ENCODE peak calls at places on chromosomes 11 and 22, in nine cellular contexts. One of them, this sample, is unnamed.

GRCh38 chr11:14549891-14550290 is 29.7 kb upstream of the PSMA1 start:
- DNase-seq in CD8-positive, alpha-beta T cell: no peak
- DNase-seq in AG10803: no peak
- DNase-seq in fibroblast of villous mesenchyme: no peak
- DNase-seq in transverse colon: no peak
- DNase-seq in uterus: no peak
- DNase-seq in lung: no peak
- DNase-seq in fibroblast of mammary gland: no peak
- DNase-seq in sigmoid colon: no peak
- DNase-seq in this sample: no peak

GRCh38 chr11:130904380-130904779 is 11.9 kb downstream of the SNX19 start:
- DNase-seq in CD8-positive, alpha-beta T cell: no peak
- DNase-seq in AG10803: no peak
- DNase-seq in fibroblast of villous mesenchyme: peak; percentile 29
- DNase-seq in transverse colon: no peak
- DNase-seq in uterus: no peak
- DNase-seq in lung: no peak
- DNase-seq in fibroblast of mammary gland: peak; percentile 35
- DNase-seq in sigmoid colon: no peak
- DNase-seq in this sample: no peak

GRCh38 chr11:119421941-119422504 is 949 bp downstream of the THY1 start:
- DNase-seq in CD8-positive, alpha-beta T cell: no peak
- DNase-seq in AG10803: peak; percentile 41
- DNase-seq in fibroblast of villous mesenchyme: peak; percentile 34
- DNase-seq in transverse colon: no peak
- DNase-seq in uterus: no peak
- DNase-seq in lung: no peak
- DNase-seq in fibroblast of mammary gland: no peak
- DNase-seq in sigmoid colon: no peak
- DNase-seq in this sample: peak; percentile 70

GRCh38 chr22:42439821-42440674 is 7.8 kb upstream of the NFAM1 start:
- DNase-seq in CD8-positive, alpha-beta T cell: no peak
- DNase-seq in AG10803: no peak
- DNase-seq in fibroblast of villous mesenchyme: peak; percentile 33
- DNase-seq in transverse colon: no peak
- DNase-seq in uterus: peak; percentile 25
- DNase-seq in lung: no peak
- DNase-seq in fibroblast of mammary gland: peak; percentile 47
- DNase-seq in sigmoid colon: no peak
- DNase-seq in this sample: no peak

GRCh38 chr11:111939836-111940604 is 2.9 kb downstream of the DIXDC1 start:
- DNase-seq in CD8-positive, alpha-beta T cell: no peak
- DNase-seq in AG10803: peak; percentile 87
- DNase-seq in fibroblast of villous mesenchyme: peak; percentile 52
- DNase-seq in transverse colon: no peak
- DNase-seq in uterus: no peak
- DNase-seq in lung: no peak
- DNase-seq in fibroblast of mammary gland: peak; percentile 96
- DNase-seq in sigmoid colon: no peak
- DNase-seq in this sample: peak; percentile 93

GRCh38 chr11:107928767-107929507 is 689 bp downstream of the RAB39A start:
- DNase-seq in CD8-positive, alpha-beta T cell: no peak
- DNase-seq in AG10803: no peak
- DNase-seq in fibroblast of villous mesenchyme: no peak
- DNase-seq in transverse colon: peak; percentile 10
- DNase-seq in uterus: no peak
- DNase-seq in lung: no peak
- DNase-seq in fibroblast of mammary gland: no peak
- DNase-seq in sigmoid colon: no peak
- DNase-seq in this sample: no peak

GRCh38 chr11:21654091-21654490 is 538.8 kb upstream of the ANO5 start:
- DNase-seq in CD8-positive, alpha-beta T cell: no peak
- DNase-seq in AG10803: no peak
- DNase-seq in fibroblast of villous mesenchyme: no peak
- DNase-seq in transverse colon: no peak
- DNase-seq in uterus: no peak
- DNase-seq in lung: no peak
- DNase-seq in fibroblast of mammary gland: no peak
- DNase-seq in sigmoid colon: no peak
- DNase-seq in this sample: no peak

GRCh38 chr22:39080993-39081513 is 4.0 kb downstream of the APOBEC3G start:
- DNase-seq in CD8-positive, alpha-beta T cell: no peak
- DNase-seq in AG10803: no peak
- DNase-seq in fibroblast of villous mesenchyme: no peak
- DNase-seq in transverse colon: no peak
- DNase-seq in uterus: no peak
- DNase-seq in lung: no peak
- DNase-seq in fibroblast of mammary gland: no peak
- DNase-seq in sigmoid colon: no peak
- DNase-seq in this sample: no peak

GRCh38 chr22:42856179-42856864 is 751 bp downstream of the ARFGAP3 start:
- DNase-seq in CD8-positive, alpha-beta T cell: peak; percentile 56
- DNase-seq in AG10803: peak; percentile 37
- DNase-seq in fibroblast of villous mesenchyme: peak; percentile 62
- DNase-seq in transverse colon: peak; percentile 71
- DNase-seq in uterus: peak; percentile 40
- DNase-seq in lung: peak; percentile 61
- DNase-seq in fibroblast of mammary gland: peak; percentile 39
- DNase-seq in sigmoid colon: peak; percentile 82
- DNase-seq in this sample: no peak

DNA sequence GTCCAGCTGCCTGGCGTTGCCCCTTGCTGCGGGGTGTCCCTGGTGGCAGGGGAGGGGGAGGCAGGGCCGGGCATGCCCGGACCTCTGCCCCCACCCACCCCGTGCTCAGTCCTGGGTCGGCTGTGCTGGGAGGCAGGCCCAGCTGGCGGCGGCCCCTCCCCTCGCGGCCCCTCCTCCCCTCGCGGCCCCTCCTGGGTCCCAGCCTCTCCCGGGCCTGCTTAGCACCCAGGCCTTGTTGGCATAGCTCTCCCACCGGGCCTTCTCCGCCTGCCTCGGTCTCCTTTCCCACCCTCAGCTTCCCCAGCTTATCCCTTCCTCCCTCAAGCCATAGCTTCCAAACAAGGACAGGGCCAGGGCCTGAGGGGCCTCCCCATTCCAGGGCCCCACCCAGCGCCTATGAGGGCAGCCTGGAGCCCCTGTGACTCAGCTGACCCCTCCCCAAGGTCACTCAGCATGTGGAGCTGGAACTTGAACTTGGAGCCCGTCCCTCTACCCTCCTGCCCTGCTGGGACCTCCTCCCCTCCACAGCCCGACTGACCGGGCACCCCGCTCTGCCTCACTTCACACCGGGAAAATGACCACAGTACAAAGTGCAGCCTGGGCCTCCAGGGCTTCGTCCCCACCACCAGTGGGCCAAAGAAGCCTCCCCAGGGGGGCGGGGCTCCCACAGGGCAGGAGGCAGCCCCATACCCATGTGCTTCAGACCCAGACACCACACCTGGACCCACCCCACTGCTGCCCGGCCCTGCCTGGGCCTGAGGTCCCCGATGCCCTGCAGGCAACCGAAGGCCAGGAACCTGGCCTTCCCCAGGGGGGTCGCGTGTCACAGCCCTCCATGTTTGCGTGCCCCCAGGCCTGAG is 1.2 kb downstream of the EPS8L2 start:
- DNase-seq in CD8-positive, alpha-beta T cell: no peak
- DNase-seq in AG10803: peak; percentile 49
- DNase-seq in fibroblast of villous mesenchyme: peak; percentile 61
- DNase-seq in transverse colon: peak; percentile 68
- DNase-seq in uterus: no peak
- DNase-seq in lung: peak; percentile 66
- DNase-seq in fibroblast of mammary gland: no peak
- DNase-seq in sigmoid colon: no peak
- DNase-seq in this sample: peak; percentile 55
- TF ChIP-seq CTCF in CD8-positive, alpha-beta T cell: no peak
- TF ChIP-seq CTCF in AG10803: peak; percentile 20
- TF ChIP-seq CTCF in fibroblast of villous mesenchyme: peak; percentile 24
- TF ChIP-seq CTCF in transverse colon: peak; percentile 16
- TF ChIP-seq CTCF in uterus: no peak
- TF ChIP-seq CTCF in lung: no peak
- TF ChIP-seq CTCF in fibroblast of mammary gland: no peak
- TF ChIP-seq CTCF in sigmoid colon: no peak
- TF ChIP-seq CTCF in this sample: no peak

DNA sequence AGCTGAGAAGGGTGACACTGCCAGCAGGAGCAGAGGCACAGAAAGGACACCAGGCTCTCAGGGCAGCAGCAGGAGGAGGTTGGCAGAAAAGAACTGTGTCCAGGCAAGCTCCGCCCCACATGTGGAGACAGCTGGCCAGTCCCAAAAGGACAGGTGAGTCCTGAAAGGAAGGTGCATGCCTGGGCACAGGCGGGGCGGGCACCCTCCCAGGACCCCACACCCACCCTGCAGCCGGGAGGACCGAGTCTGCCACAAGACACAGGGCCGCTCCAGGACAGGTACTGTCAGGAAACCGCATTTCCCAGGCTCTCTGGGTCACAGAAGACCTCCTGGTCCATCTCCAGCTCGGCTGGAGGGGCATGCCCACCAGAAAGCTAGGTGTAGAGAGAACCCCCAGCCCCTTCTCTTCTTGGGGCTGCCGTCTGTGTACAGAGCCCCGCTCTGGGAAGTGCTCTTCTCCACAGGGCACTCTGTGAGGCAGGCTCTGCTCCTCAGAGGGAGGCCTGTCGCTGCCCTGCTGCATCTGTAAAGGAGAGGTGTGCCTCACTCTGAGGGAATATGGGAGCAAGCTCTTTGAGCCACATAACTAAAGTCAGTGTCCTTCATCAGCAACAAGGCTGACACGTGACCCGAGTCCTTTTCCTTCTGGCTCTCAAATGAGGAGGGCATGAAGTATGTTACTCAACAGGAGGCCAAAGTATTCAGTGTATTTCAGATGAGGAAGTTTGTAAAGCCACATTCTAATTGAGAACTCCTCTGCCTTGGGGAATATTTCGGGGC is 50.5 kb downstream of the CLTCL1 start:
- DNase-seq in CD8-positive, alpha-beta T cell: no peak
- DNase-seq in AG10803: no peak
- DNase-seq in fibroblast of villous mesenchyme: no peak
- DNase-seq in transverse colon: no peak
- DNase-seq in uterus: no peak
- DNase-seq in lung: no peak
- DNase-seq in fibroblast of mammary gland: no peak
- DNase-seq in sigmoid colon: no peak
- DNase-seq in this sample: no peak
- H3K4me3 ChIP-seq in CD8-positive, alpha-beta T cell: no peak overlapping the region
- H3K4me3 ChIP-seq in AG10803: no peak overlapping the region
- H3K4me3 ChIP-seq in fibroblast of villous mesenchyme: no peak overlapping the region
- H3K4me3 ChIP-seq in transverse colon: no peak overlapping the region
- H3K4me3 ChIP-seq in uterus: no peak overlapping the region
- H3K4me3 ChIP-seq in lung: no peak overlapping the region
- H3K4me3 ChIP-seq in fibroblast of mammary gland: no peak overlapping the region
- H3K4me3 ChIP-seq in sigmoid colon: no peak overlapping the region
- H3K4me3 ChIP-seq in this sample: no peak overlapping the region

GRCh38 chr11:67400251-67400941 is 1.3 kb downstream of the PPP1CA start:
- DNase-seq in CD8-positive, alpha-beta T cell: no peak
- DNase-seq in AG10803: no peak
- DNase-seq in fibroblast of villous mesenchyme: peak; percentile 43
- DNase-seq in transverse colon: peak; percentile 52
- DNase-seq in uterus: no peak
- DNase-seq in lung: no peak
- DNase-seq in fibroblast of mammary gland: peak; percentile 18
- DNase-seq in sigmoid colon: peak; percentile 93
- DNase-seq in this sample: no peak

GRCh38 chr11:67400942-67401494 is 640 bp downstream of the PPP1CA start:
- DNase-seq in CD8-positive, alpha-beta T cell: no peak
- DNase-seq in AG10803: no peak
- DNase-seq in fibroblast of villous mesenchyme: peak; percentile 7
- DNase-seq in transverse colon: no peak
- DNase-seq in uterus: no peak
- DNase-seq in lung: no peak
- DNase-seq in fibroblast of mammary gland: no peak
- DNase-seq in sigmoid colon: peak; percentile 80
- DNase-seq in this sample: no peak

GRCh38 chr11:67404515-67405195 is 772 bp downstream of the TBC1D10C start:
- DNase-seq in CD8-positive, alpha-beta T cell: peak; percentile 70
- DNase-seq in AG10803: no peak
- DNase-seq in fibroblast of villous mesenchyme: no peak
- DNase-seq in transverse colon: no peak
- DNase-seq in uterus: no peak
- DNase-seq in lung: no peak
- DNase-seq in fibroblast of mammary gland: no peak
- DNase-seq in sigmoid colon: no peak
- DNase-seq in this sample: no peak

GRCh38 chr11:67398661-67399563 is 2.7 kb downstream of the PPP1CA start:
- DNase-seq in CD8-positive, alpha-beta T cell: no peak
- DNase-seq in AG10803: no peak
- DNase-seq in fibroblast of villous mesenchyme: no peak
- DNase-seq in transverse colon: no peak
- DNase-seq in uterus: no peak
- DNase-seq in lung: no peak
- DNase-seq in fibroblast of mammary gland: no peak
- DNase-seq in sigmoid colon: no peak
- DNase-seq in this sample: no peak

GRCh38 chr11:67401495-67402191 is at the start of gene PPP1CA:
- DNase-seq in CD8-positive, alpha-beta T cell: peak; percentile 86
- DNase-seq in AG10803: peak; percentile 87
- DNase-seq in fibroblast of villous mesenchyme: peak; percentile 90
- DNase-seq in transverse colon: peak; percentile 93
- DNase-seq in uterus: peak; percentile 89
- DNase-seq in lung: peak; percentile 90
- DNase-seq in fibroblast of mammary gland: peak; percentile 79
- DNase-seq in sigmoid colon: peak; percentile 95
- DNase-seq in this sample: peak; percentile 81
- TF ChIP-seq CTCF in CD8-positive, alpha-beta T cell: peak; percentile 52
- TF ChIP-seq CTCF in AG10803: no peak
- TF ChIP-seq CTCF in fibroblast of villous mesenchyme: peak; percentile 16
- TF ChIP-seq CTCF in transverse colon: peak; percentile 41
- TF ChIP-seq CTCF in uterus: peak; percentile 46
- TF ChIP-seq CTCF in lung: no peak
- TF ChIP-seq CTCF in fibroblast of mammary gland: no peak
- TF ChIP-seq CTCF in sigmoid colon: peak; percentile 48
- TF ChIP-seq CTCF in this sample: no peak

GRCh38 chr22:45010532-45010900 is 711 bp upstream of the PHF21B start:
- DNase-seq in CD8-positive, alpha-beta T cell: no peak
- DNase-seq in AG10803: no peak
- DNase-seq in fibroblast of villous mesenchyme: no peak
- DNase-seq in transverse colon: no peak
- DNase-seq in uterus: no peak
- DNase-seq in lung: no peak
- DNase-seq in fibroblast of mammary gland: no peak
- DNase-seq in sigmoid colon: no peak
- DNase-seq in this sample: no peak
- H3K4me3 ChIP-seq in CD8-positive, alpha-beta T cell: peak overlapping the region; percentile 1
- H3K4me3 ChIP-seq in AG10803: peak overlapping the region; percentile 58
- H3K4me3 ChIP-seq in fibroblast of villous mesenchyme: peak overlapping the region; percentile 60
- H3K4me3 ChIP-seq in transverse colon: peak overlapping the region; percentile 22
- H3K4me3 ChIP-seq in uterus: peak overlapping the region; percentile 61
- H3K4me3 ChIP-seq in lung: no peak overlapping the region
- H3K4me3 ChIP-seq in fibroblast of mammary gland: peak overlapping the region; percentile 36
- H3K4me3 ChIP-seq in sigmoid colon: peak overlapping the region; percentile 55
- H3K4me3 ChIP-seq in this sample: peak overlapping the region; percentile 55

GRCh38 chr11:126391970-126392637 is 36.6 kb downstream of the ST3GAL4 start:
- DNase-seq in CD8-positive, alpha-beta T cell: no peak
- DNase-seq in AG10803: no peak
- DNase-seq in fibroblast of villous mesenchyme: no peak
- DNase-seq in transverse colon: no peak
- DNase-seq in uterus: no peak
- DNase-seq in lung: no peak
- DNase-seq in fibroblast of mammary gland: no peak
- DNase-seq in sigmoid colon: no peak
- DNase-seq in this sample: no peak
- TF ChIP-seq CTCF in CD8-positive, alpha-beta T cell: no peak
- TF ChIP-seq CTCF in AG10803: no peak
- TF ChIP-seq CTCF in fibroblast of villous mesenchyme: peak; percentile 28
- TF ChIP-seq CTCF in transverse colon: no peak
- TF ChIP-seq CTCF in uterus: no peak
- TF ChIP-seq CTCF in lung: no peak
- TF ChIP-seq CTCF in fibroblast of mammary gland: peak; percentile 6
- TF ChIP-seq CTCF in sigmoid colon: no peak
- TF ChIP-seq CTCF in this sample: no peak